ENCODE peak calls at places on chromosomes 1 and 21, in seven cellular contexts. One of them, this sample, is unnamed. For H3K4me1, the result is how much of the 10 kb centered on the place peaks cover.

GRCh38 chr1:17274186-17275170 is 25.6 kb downstream of the PADI3 start:
- DNase-seq in left ventricle myocardium inferior: no peak
- DNase-seq in Panc1: no peak
- DNase-seq in spleen: peak
- DNase-seq in adrenal gland: peak
- DNase-seq in transverse colon: peak
- DNase-seq in K562: peak
- DNase-seq in this sample: no peak

GRCh38 chr1:155947292-155947691 is 5.9 kb downstream of the RXFP4 start:
- DNase-seq in Panc1: no peak
- DNase-seq in left ventricle myocardium inferior: no peak
- DNase-seq in transverse colon: no peak
- DNase-seq in spleen: peak
- DNase-seq in adrenal gland: no peak
- DNase-seq in K562: no peak
- DNase-seq in this sample: no peak

GRCh38 chr1:33258788-33259274 is 2.5 kb downstream of the ZNF362 start:
- DNase-seq in left ventricle myocardium inferior: no peak
- DNase-seq in spleen: no peak
- DNase-seq in adrenal gland: no peak
- DNase-seq in K562: no peak
- DNase-seq in transverse colon: no peak
- DNase-seq in Panc1: no peak
- DNase-seq in this sample: no peak

GRCh38 chr21:27450216-27450615 is 483.3 kb upstream of the ADAMTS5 start:
- DNase-seq in left ventricle myocardium inferior: no peak
- DNase-seq in transverse colon: no peak
- DNase-seq in spleen: no peak
- DNase-seq in Panc1: no peak
- DNase-seq in K562: no peak
- DNase-seq in adrenal gland: no peak
- DNase-seq in this sample: no peak

GRCh38 chr1:175206687-175207086 is 14.1 kb upstream of the KIAA0040 start:
- DNase-seq in transverse colon: no peak
- DNase-seq in left ventricle myocardium inferior: no peak
- DNase-seq in adrenal gland: no peak
- DNase-seq in spleen: no peak
- DNase-seq in K562: no peak
- DNase-seq in Panc1: no peak
- DNase-seq in this sample: no peak

GRCh38 chr1:4529579-4530445 is 124.6 kb upstream of the AJAP1 start:
- DNase-seq in left ventricle myocardium inferior: no peak
- DNase-seq in Panc1: no peak
- DNase-seq in spleen: no peak
- DNase-seq in adrenal gland: no peak
- DNase-seq in transverse colon: no peak
- DNase-seq in K562: no peak
- DNase-seq in this sample: no peak

GRCh38 chr1:160761886-160762285 is 22.8 kb downstream of the SLAMF7 start:
- DNase-seq in K562: no peak
- DNase-seq in left ventricle myocardium inferior: no peak
- DNase-seq in transverse colon: no peak
- DNase-seq in adrenal gland: no peak
- DNase-seq in Panc1: no peak
- DNase-seq in spleen: no peak
- DNase-seq in this sample: no peak

GRCh38 chr1:197464039-197464438 is 196.0 kb downstream of the CRB1 start:
- DNase-seq in spleen: no peak
- DNase-seq in Panc1: no peak
- DNase-seq in transverse colon: no peak
- DNase-seq in adrenal gland: peak
- DNase-seq in left ventricle myocardium inferior: no peak
- DNase-seq in K562: no peak
- DNase-seq in this sample: no peak

GRCh38 chr1:206674745-206675175 is 9.9 kb upstream of the MAPKAPK2 start:
- DNase-seq in spleen: no peak
- DNase-seq in K562: peak
- DNase-seq in adrenal gland: peak
- DNase-seq in Panc1: peak
- DNase-seq in transverse colon: peak
- DNase-seq in left ventricle myocardium inferior: no peak
- DNase-seq in this sample: peak

GRCh38 chr1:232622378-232622777 is 7.6 kb downstream of the SIPA1L2 start:
- DNase-seq in spleen: no peak
- DNase-seq in transverse colon: peak
- DNase-seq in Panc1: no peak
- DNase-seq in adrenal gland: no peak
- DNase-seq in K562: no peak
- DNase-seq in left ventricle myocardium inferior: no peak
- DNase-seq in this sample: no peak

GRCh38 chr1:186511761-186512637 is 51.1 kb upstream of the PDC start:
- DNase-seq in K562: no peak
- DNase-seq in spleen: peak
- DNase-seq in Panc1: no peak
- DNase-seq in left ventricle myocardium inferior: no peak
- DNase-seq in adrenal gland: no peak
- DNase-seq in transverse colon: peak
- DNase-seq in this sample: no peak

GRCh38 chr1:176193023-176193422 is 14.1 kb downstream of the COP1 start:
- DNase-seq in left ventricle myocardium inferior: no peak
- DNase-seq in spleen: no peak
- DNase-seq in transverse colon: no peak
- DNase-seq in Panc1: no peak
- DNase-seq in K562: no peak
- DNase-seq in adrenal gland: no peak
- DNase-seq in this sample: no peak

GRCh38 chr21:45482899-45483821 is 59.1 kb downstream of the SLC19A1 start:
- DNase-seq in K562: no peak
- DNase-seq in spleen: peak
- DNase-seq in Panc1: no peak
- DNase-seq in left ventricle myocardium inferior: no peak
- DNase-seq in transverse colon: no peak
- DNase-seq in adrenal gland: no peak
- DNase-seq in this sample: no peak

GRCh38 chr1:111625263-111625662 is 5.7 kb downstream of the RAP1A start:
- DNase-seq in K562: no peak
- DNase-seq in adrenal gland: no peak
- DNase-seq in transverse colon: no peak
- DNase-seq in Panc1: no peak
- DNase-seq in left ventricle myocardium inferior: no peak
- DNase-seq in spleen: no peak
- DNase-seq in this sample: no peak
- H3K4me1 ChIP-seq in K562: under half
- H3K4me1 ChIP-seq in adrenal gland: under half
- H3K4me1 ChIP-seq in transverse colon: under half
- H3K4me1 ChIP-seq in Panc1: under half
- H3K4me1 ChIP-seq in left ventricle myocardium inferior: half or more
- H3K4me1 ChIP-seq in spleen: half or more
- H3K4me1 ChIP-seq in this sample: half or more

GRCh38 chr1:45409243-45409642 is 69.0 kb upstream of the MUTYH start:
- DNase-seq in Panc1: no peak
- DNase-seq in left ventricle myocardium inferior: no peak
- DNase-seq in adrenal gland: no peak
- DNase-seq in spleen: no peak
- DNase-seq in K562: no peak
- DNase-seq in transverse colon: no peak
- DNase-seq in this sample: no peak

GRCh38 chr1:45412899-45413298 is 72.7 kb upstream of the MUTYH start:
- DNase-seq in K562: no peak
- DNase-seq in spleen: no peak
- DNase-seq in transverse colon: no peak
- DNase-seq in adrenal gland: no peak
- DNase-seq in Panc1: no peak
- DNase-seq in left ventricle myocardium inferior: no peak
- DNase-seq in this sample: no peak

GRCh38 chr1:45414746-45415145 is 74.5 kb upstream of the MUTYH start:
- DNase-seq in spleen: no peak
- DNase-seq in adrenal gland: no peak
- DNase-seq in left ventricle myocardium inferior: no peak
- DNase-seq in Panc1: no peak
- DNase-seq in transverse colon: no peak
- DNase-seq in K562: no peak
- DNase-seq in this sample: no peak

GRCh38 chr1:45410850-45411509 is 70.7 kb upstream of the MUTYH start:
- DNase-seq in adrenal gland: no peak
- DNase-seq in transverse colon: no peak
- DNase-seq in Panc1: no peak
- DNase-seq in left ventricle myocardium inferior: no peak
- DNase-seq in K562: no peak
- DNase-seq in spleen: no peak
- DNase-seq in this sample: no peak

DNA sequence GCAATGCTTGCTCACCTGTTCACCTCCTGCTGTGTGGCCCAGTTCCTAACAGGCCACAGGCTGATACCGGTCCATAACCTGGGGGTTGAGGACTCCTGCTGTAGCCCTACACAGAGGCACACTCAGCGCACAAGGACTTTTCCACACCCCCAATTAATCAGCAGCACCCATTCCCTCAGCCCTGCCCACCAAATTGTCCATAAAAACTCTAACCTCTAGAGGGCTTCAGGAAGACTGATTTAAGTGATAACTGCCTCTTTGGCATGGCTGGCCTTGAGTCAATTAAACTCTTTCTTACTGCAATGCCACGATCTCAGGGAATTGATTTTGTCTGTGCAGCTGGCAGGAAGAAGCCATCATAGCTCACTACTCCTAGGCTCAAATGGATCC is 71.3 kb upstream of the MUTYH start:
- DNase-seq in K562: no peak
- DNase-seq in transverse colon: no peak
- DNase-seq in spleen: no peak
- DNase-seq in left ventricle myocardium inferior: no peak
- DNase-seq in Panc1: no peak
- DNase-seq in adrenal gland: no peak
- DNase-seq in this sample: no peak
- TF ChIP-seq CTCF in K562: no peak
- TF ChIP-seq CTCF in transverse colon: no peak
- TF ChIP-seq CTCF in spleen: no peak
- TF ChIP-seq CTCF in left ventricle myocardium inferior: no peak
- TF ChIP-seq CTCF in Panc1: no peak
- TF ChIP-seq CTCF in adrenal gland: no peak
- TF ChIP-seq CTCF in this sample: no peak

DNA sequence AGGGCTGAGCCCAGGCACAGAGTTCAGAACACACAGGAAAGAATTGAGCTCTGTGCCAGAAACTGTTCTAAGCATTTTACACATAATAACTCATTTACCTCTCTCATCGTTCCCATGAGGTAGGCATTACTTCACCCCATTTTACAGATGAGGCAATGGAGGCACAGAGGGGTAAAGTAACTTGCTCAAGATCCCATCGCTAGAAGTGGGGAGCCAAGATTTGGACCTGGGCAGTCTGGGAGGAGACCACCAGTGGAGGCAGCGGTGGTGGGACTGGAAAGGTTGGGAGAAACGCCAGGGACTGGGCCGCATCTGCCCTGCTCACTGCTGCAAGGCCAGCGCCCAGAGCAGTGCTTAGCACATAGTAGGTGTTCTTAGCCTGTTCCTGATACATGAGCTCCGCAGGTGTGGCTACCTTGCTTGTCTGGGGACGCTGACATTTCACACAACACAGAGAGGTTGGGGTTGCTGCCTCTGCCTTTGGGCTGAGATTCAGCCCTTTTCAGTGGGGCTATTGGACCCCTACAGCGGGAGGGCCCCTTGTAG is 27.8 kb upstream of the EPS8L3 start:
- DNase-seq in left ventricle myocardium inferior: no peak
- DNase-seq in Panc1: no peak
- DNase-seq in transverse colon: peak
- DNase-seq in spleen: no peak
- DNase-seq in adrenal gland: no peak
- DNase-seq in K562: no peak
- DNase-seq in this sample: no peak
- H3K4me1 ChIP-seq in left ventricle myocardium inferior: half or more
- H3K4me1 ChIP-seq in Panc1: half or more
- H3K4me1 ChIP-seq in transverse colon: under half
- H3K4me1 ChIP-seq in spleen: half or more
- H3K4me1 ChIP-seq in adrenal gland: under half
- H3K4me1 ChIP-seq in K562: half or more
- H3K4me1 ChIP-seq in this sample: under half

GRCh38 chr1:109960745-109961094 is 23.8 kb upstream of the AHCYL1 start:
- DNase-seq in adrenal gland: no peak
- DNase-seq in K562: no peak
- DNase-seq in left ventricle myocardium inferior: no peak
- DNase-seq in transverse colon: no peak
- DNase-seq in spleen: no peak
- DNase-seq in Panc1: no peak
- DNase-seq in this sample: no peak
- TF ChIP-seq CTCF in adrenal gland: no peak
- TF ChIP-seq CTCF in K562: no peak
- TF ChIP-seq CTCF in left ventricle myocardium inferior: no peak
- TF ChIP-seq CTCF in transverse colon: no peak
- TF ChIP-seq CTCF in spleen: no peak
- TF ChIP-seq CTCF in Panc1: no peak
- TF ChIP-seq CTCF in this sample: no peak

GRCh38 chr1:204318324-204318723 is 41.4 kb downstream of the PLEKHA6 start:
- DNase-seq in Panc1: no peak
- DNase-seq in transverse colon: no peak
- DNase-seq in spleen: no peak
- DNase-seq in left ventricle myocardium inferior: no peak
- DNase-seq in adrenal gland: no peak
- DNase-seq in K562: no peak
- DNase-seq in this sample: no peak
- H3K4me1 ChIP-seq in Panc1: under half
- H3K4me1 ChIP-seq in transverse colon: under half
- H3K4me1 ChIP-seq in spleen: under half
- H3K4me1 ChIP-seq in left ventricle myocardium inferior: under half
- H3K4me1 ChIP-seq in adrenal gland: under half
- H3K4me1 ChIP-seq in K562: under half
- H3K4me1 ChIP-seq in this sample: under half